ENCODE peak calls at places on chromosomes 3 and 15, in ten cellular contexts. One of them, this sample, is unnamed.

GRCh38 chr15:32803631-32804030 is 85.8 kb downstream of the GREM1 start:
- DNase-seq in lower leg skin: no peak
- DNase-seq in ovary: no peak
- DNase-seq in pancreas: no peak
- DNase-seq in D721Med: no peak
- DNase-seq in AG04450: no peak
- DNase-seq in omental fat pad: no peak
- DNase-seq in nephron progenitor cell: no peak
- DNase-seq in left lung: no peak
- DNase-seq in tibial nerve: no peak
- DNase-seq in this sample: no peak

GRCh38 chr3:87052499-87053260 is 61.7 kb upstream of the VGLL3 start:
- DNase-seq in left lung: peak; percentile 79
- DNase-seq in nephron progenitor cell: no peak
- DNase-seq in lower leg skin: no peak
- DNase-seq in AG04450: no peak
- DNase-seq in pancreas: peak; percentile 57
- DNase-seq in ovary: no peak
- DNase-seq in D721Med: no peak
- DNase-seq in omental fat pad: no peak
- DNase-seq in tibial nerve: no peak
- DNase-seq in this sample: no peak

GRCh38 chr3:56966509-56966908 is 94.0 kb upstream of the SPATA12 start:
- DNase-seq in omental fat pad: no peak
- DNase-seq in left lung: no peak
- DNase-seq in AG04450: no peak
- DNase-seq in lower leg skin: no peak
- DNase-seq in tibial nerve: no peak
- DNase-seq in D721Med: no peak
- DNase-seq in pancreas: no peak
- DNase-seq in nephron progenitor cell: no peak
- DNase-seq in ovary: no peak
- DNase-seq in this sample: no peak

GRCh38 chr3:170765419-170766078 is 104.4 kb downstream of the RPL22L1 start:
- DNase-seq in D721Med: no peak
- DNase-seq in ovary: no peak
- DNase-seq in pancreas: no peak
- DNase-seq in omental fat pad: no peak
- DNase-seq in AG04450: no peak
- DNase-seq in tibial nerve: no peak
- DNase-seq in left lung: no peak
- DNase-seq in nephron progenitor cell: no peak
- DNase-seq in lower leg skin: no peak
- DNase-seq in this sample: no peak

GRCh38 chr15:62469874-62470688 is 305.0 kb upstream of the C2CD4B start:
- DNase-seq in left lung: no peak
- DNase-seq in pancreas: no peak
- DNase-seq in omental fat pad: no peak
- DNase-seq in nephron progenitor cell: no peak
- DNase-seq in D721Med: no peak
- DNase-seq in tibial nerve: peak; percentile 18
- DNase-seq in lower leg skin: peak; percentile 90
- DNase-seq in ovary: no peak
- DNase-seq in AG04450: peak; percentile 54
- DNase-seq in this sample: no peak

GRCh38 chr3:145767909-145768308 is 393.1 kb downstream of the PLOD2 start:
- DNase-seq in nephron progenitor cell: no peak
- DNase-seq in omental fat pad: no peak
- DNase-seq in tibial nerve: no peak
- DNase-seq in lower leg skin: no peak
- DNase-seq in pancreas: no peak
- DNase-seq in D721Med: no peak
- DNase-seq in ovary: no peak
- DNase-seq in left lung: no peak
- DNase-seq in AG04450: no peak
- DNase-seq in this sample: no peak

GRCh38 chr3:66484106-66484857 is 16.5 kb downstream of the LRIG1 start:
- DNase-seq in tibial nerve: no peak
- DNase-seq in ovary: no peak
- DNase-seq in lower leg skin: no peak
- DNase-seq in nephron progenitor cell: no peak
- DNase-seq in omental fat pad: no peak
- DNase-seq in AG04450: no peak
- DNase-seq in pancreas: no peak
- DNase-seq in D721Med: no peak
- DNase-seq in left lung: no peak
- DNase-seq in this sample: no peak

GRCh38 chr15:63985221-63986184 is 60.8 kb downstream of the DAPK2 start:
- DNase-seq in AG04450: no peak
- DNase-seq in tibial nerve: no peak
- DNase-seq in D721Med: no peak
- DNase-seq in pancreas: peak; percentile 71
- DNase-seq in nephron progenitor cell: no peak
- DNase-seq in ovary: peak; percentile 66
- DNase-seq in left lung: peak; percentile 87
- DNase-seq in lower leg skin: peak; percentile 88
- DNase-seq in omental fat pad: no peak
- DNase-seq in this sample: no peak

DNA sequence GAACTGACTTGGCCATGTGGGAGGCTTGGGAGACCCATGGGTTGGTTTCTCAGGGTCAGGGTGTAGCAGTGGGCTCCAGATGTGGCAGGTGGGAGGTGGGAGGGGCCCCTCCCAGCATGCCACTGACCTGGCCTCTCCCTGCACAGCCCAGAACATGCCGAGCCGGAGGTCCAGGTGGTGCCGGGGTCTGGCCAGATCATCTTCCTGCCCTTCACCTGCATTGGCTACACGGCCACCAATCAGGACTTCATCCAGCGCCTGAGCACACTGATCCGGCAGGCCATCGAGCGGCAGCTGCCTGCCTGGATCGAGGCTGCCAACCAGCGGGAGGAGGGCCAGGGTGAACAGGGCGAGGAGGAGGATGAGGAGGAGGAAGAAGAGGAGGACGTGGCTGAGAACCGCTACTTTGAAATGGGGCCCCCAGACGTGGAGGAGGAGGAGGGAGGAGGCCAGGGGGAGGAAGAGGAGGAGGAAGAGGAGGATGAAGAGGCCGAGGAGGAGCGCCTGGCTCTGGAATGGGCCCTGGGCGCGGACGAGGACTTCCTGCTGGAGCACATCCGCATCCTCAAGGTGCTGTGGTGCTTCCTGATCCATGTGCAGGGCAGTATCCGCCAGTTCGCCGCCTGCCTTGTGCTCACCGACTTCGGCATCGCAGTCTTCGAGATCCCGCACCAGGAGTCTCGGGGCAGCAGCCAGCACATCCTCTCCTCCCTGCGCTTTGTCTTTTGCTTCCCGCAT is 7.9 kb upstream of the STAB1 start:
- DNase-seq in D721Med: no peak
- DNase-seq in omental fat pad: no peak
- DNase-seq in lower leg skin: no peak
- DNase-seq in tibial nerve: no peak
- DNase-seq in left lung: peak; percentile 64
- DNase-seq in pancreas: no peak
- DNase-seq in AG04450: no peak
- DNase-seq in ovary: no peak
- DNase-seq in nephron progenitor cell: no peak
- DNase-seq in this sample: no peak
- TF ChIP-seq CTCF in D721Med: no peak
- TF ChIP-seq CTCF in omental fat pad: no peak
- TF ChIP-seq CTCF in lower leg skin: no peak
- TF ChIP-seq CTCF in tibial nerve: no peak
- TF ChIP-seq CTCF in left lung: no peak
- TF ChIP-seq CTCF in pancreas: no peak
- TF ChIP-seq CTCF in AG04450: no peak
- TF ChIP-seq CTCF in ovary: no peak
- TF ChIP-seq CTCF in nephron progenitor cell: no peak
- TF ChIP-seq CTCF in this sample: no peak

DNA sequence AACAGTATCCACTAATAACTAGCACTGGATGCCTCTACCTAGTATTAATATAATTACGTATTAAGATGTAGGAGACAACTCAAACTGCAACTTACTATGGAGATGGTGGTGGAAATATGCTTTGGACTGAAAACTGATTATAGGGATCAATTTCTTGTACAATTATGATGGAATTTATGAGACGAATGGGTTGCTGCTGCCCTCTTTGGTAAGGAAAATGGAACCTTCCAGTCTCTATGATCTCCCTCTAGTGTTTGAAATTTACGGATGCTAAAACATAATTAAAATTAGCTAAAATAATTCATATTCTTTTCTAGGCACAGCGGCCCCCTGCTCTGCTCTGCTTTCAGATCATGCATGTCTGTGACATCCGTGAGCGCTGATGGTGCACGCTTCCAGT is 132.3 kb downstream of the NR2F2 start:
- DNase-seq in AG04450: no peak
- DNase-seq in omental fat pad: no peak
- DNase-seq in pancreas: no peak
- DNase-seq in nephron progenitor cell: no peak
- DNase-seq in lower leg skin: no peak
- DNase-seq in tibial nerve: no peak
- DNase-seq in ovary: no peak
- DNase-seq in left lung: no peak
- DNase-seq in D721Med: no peak
- DNase-seq in this sample: no peak
- TF ChIP-seq CTCF in AG04450: peak; percentile 44
- TF ChIP-seq CTCF in omental fat pad: no peak
- TF ChIP-seq CTCF in pancreas: no peak
- TF ChIP-seq CTCF in nephron progenitor cell: no peak
- TF ChIP-seq CTCF in lower leg skin: no peak
- TF ChIP-seq CTCF in tibial nerve: peak; percentile 17
- TF ChIP-seq CTCF in ovary: no peak
- TF ChIP-seq CTCF in left lung: no peak
- TF ChIP-seq CTCF in D721Med: no peak
- TF ChIP-seq CTCF in this sample: no peak

DNA sequence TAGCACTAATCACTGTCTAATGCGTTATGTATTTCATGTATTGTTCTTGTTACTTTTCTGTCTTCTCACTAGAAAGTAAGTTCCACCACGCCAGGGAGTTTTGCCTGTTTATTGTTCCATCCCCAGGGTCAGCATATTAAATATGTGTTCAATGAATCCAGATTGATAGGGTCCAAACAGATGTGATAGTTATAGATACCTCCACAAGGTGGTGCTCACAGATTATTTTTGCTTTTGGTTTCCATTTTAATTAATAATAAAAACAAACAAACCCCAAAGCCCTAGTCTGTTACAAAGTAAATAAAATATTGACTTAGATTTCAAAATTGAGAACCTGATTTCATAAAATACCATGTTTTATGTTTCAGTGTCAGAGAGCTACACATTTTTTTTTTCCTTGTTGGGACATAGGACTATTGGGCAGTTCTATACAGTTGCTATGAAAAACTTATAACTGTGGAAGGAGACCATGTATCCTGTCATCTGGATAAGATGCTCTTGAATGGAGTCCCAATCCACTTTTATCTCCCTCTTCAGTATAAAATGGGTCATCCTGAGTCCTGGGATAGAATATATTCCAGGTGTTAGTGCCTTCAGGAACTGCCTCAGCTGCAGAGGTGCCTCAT is 12.4 kb downstream of the OTOL1 start:
- DNase-seq in nephron progenitor cell: no peak
- DNase-seq in left lung: no peak
- DNase-seq in pancreas: no peak
- DNase-seq in lower leg skin: no peak
- DNase-seq in D721Med: no peak
- DNase-seq in ovary: no peak
- DNase-seq in AG04450: no peak
- DNase-seq in tibial nerve: no peak
- DNase-seq in omental fat pad: no peak
- DNase-seq in this sample: no peak
- TF ChIP-seq CTCF in nephron progenitor cell: no peak
- TF ChIP-seq CTCF in left lung: no peak
- TF ChIP-seq CTCF in pancreas: no peak
- TF ChIP-seq CTCF in lower leg skin: no peak
- TF ChIP-seq CTCF in D721Med: peak; percentile 23
- TF ChIP-seq CTCF in ovary: no peak
- TF ChIP-seq CTCF in AG04450: peak; percentile 28
- TF ChIP-seq CTCF in tibial nerve: no peak
- TF ChIP-seq CTCF in omental fat pad: no peak
- TF ChIP-seq CTCF in this sample: peak; percentile 76

GRCh38 chr3:159896543-159896942 is 92.1 kb upstream of the IL12A start:
- DNase-seq in ovary: no peak
- DNase-seq in lower leg skin: no peak
- DNase-seq in omental fat pad: no peak
- DNase-seq in left lung: no peak
- DNase-seq in D721Med: no peak
- DNase-seq in tibial nerve: no peak
- DNase-seq in pancreas: no peak
- DNase-seq in nephron progenitor cell: no peak
- DNase-seq in AG04450: no peak
- DNase-seq in this sample: no peak

GRCh38 chr3:159894386-159894785 is 94.2 kb upstream of the IL12A start:
- DNase-seq in lower leg skin: no peak
- DNase-seq in nephron progenitor cell: no peak
- DNase-seq in pancreas: no peak
- DNase-seq in tibial nerve: no peak
- DNase-seq in AG04450: no peak
- DNase-seq in D721Med: no peak
- DNase-seq in left lung: no peak
- DNase-seq in omental fat pad: no peak
- DNase-seq in ovary: no peak
- DNase-seq in this sample: no peak

GRCh38 chr3:159892801-159893200 is 95.8 kb upstream of the IL12A start:
- DNase-seq in AG04450: no peak
- DNase-seq in ovary: no peak
- DNase-seq in lower leg skin: no peak
- DNase-seq in left lung: no peak
- DNase-seq in D721Med: no peak
- DNase-seq in omental fat pad: no peak
- DNase-seq in pancreas: no peak
- DNase-seq in tibial nerve: no peak
- DNase-seq in nephron progenitor cell: no peak
- DNase-seq in this sample: no peak

GRCh38 chr3:159895430-159895829 is 93.2 kb upstream of the IL12A start:
- DNase-seq in ovary: no peak
- DNase-seq in nephron progenitor cell: no peak
- DNase-seq in pancreas: no peak
- DNase-seq in AG04450: no peak
- DNase-seq in lower leg skin: no peak
- DNase-seq in left lung: no peak
- DNase-seq in omental fat pad: no peak
- DNase-seq in D721Med: no peak
- DNase-seq in tibial nerve: no peak
- DNase-seq in this sample: no peak

DNA sequence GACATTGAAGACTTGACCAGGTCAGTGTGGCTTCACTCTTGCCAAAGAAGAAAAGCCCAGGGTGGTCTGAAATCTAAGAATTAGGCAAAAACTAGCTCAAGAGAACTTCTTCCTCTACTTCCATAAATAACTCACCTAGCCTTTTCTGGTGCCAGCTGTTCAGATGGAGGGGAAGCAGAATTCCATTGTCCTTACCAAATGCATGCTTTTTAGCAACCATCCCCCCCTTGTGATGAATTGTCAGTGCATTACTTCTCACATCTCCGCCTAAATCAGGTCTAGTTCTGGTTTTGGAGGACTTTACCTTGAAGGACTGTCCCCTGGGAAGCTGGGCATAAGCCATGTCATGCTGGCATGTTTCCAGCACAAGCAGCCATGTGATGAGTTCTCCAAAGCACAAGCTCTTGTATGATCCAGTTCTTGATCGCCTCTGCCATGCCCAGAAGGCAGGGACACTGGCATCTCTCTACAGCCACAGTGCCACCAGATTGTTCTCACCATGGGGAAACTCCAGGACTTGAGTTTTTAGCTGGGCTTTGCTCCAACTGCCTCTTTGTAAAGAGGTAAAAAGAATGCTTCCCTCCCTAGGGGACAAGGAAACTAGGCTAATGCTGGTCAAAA is 96.4 kb upstream of the IL12A start:
- DNase-seq in D721Med: no peak
- DNase-seq in nephron progenitor cell: no peak
- DNase-seq in ovary: no peak
- DNase-seq in AG04450: no peak
- DNase-seq in lower leg skin: no peak
- DNase-seq in tibial nerve: no peak
- DNase-seq in omental fat pad: no peak
- DNase-seq in left lung: no peak
- DNase-seq in pancreas: no peak
- DNase-seq in this sample: no peak
- TF ChIP-seq CTCF in D721Med: no peak
- TF ChIP-seq CTCF in nephron progenitor cell: no peak
- TF ChIP-seq CTCF in ovary: no peak
- TF ChIP-seq CTCF in AG04450: no peak
- TF ChIP-seq CTCF in lower leg skin: no peak
- TF ChIP-seq CTCF in tibial nerve: no peak
- TF ChIP-seq CTCF in omental fat pad: no peak
- TF ChIP-seq CTCF in left lung: no peak
- TF ChIP-seq CTCF in pancreas: no peak
- TF ChIP-seq CTCF in this sample: no peak